ENCODE peak calls at places on chromosomes 3 and 15, in five cellular contexts. U is CD4-positive, CD25-positive, alpha-beta regulatory T cell; W is psoas muscle; Y is AG10803; A is GM23338. N is an unnamed sample.

GRCh38 chr3:168085491-168086119 is 10.1 kb downstream of the GOLIM4 start:
- DNase-seq in U (no peak), W (no peak), Y (no peak), A (no peak), N (no peak)

GRCh38 chr3:38438421-38438820 is 15.3 kb upstream of the ACVR2B start:
- DNase-seq in U (no peak), W (no peak), Y (no peak), A (no peak), N (no peak)

GRCh38 chr3:1082024-1082633 is 10.7 kb upstream of the CNTN6 start:
- DNase-seq in U (no peak), W (no peak), Y (peak), A (peak), N (peak)

GRCh38 chr15:26201177-26201858 is 338.2 kb upstream of the ATP10A start:
- DNase-seq in U (no peak), W (no peak), Y (no peak), A (peak), N (no peak)

GRCh38 chr15:37095197-37095992 is 5.0 kb downstream of the MEIS2 start:
- DNase-seq in U (no peak), W (peak), Y (no peak), A (peak), N (no peak)

GRCh38 chr15:81032818-81033217 is 32.1 kb downstream of the TLNRD1 start:
- DNase-seq in U (no peak), W (no peak), Y (no peak), A (no peak), N (no peak)

GRCh38 chr15:52010633-52011595 is 8.1 kb upstream of the MAPK6 start:
- DNase-seq in U (no peak), W (peak), Y (peak), A (no peak), N (no peak)

GRCh38 chr15:46996331-46996730 is 721.0 kb upstream of the SEMA6D start:
- DNase-seq in U (no peak), W (no peak), Y (no peak), A (no peak), N (no peak)

DNA sequence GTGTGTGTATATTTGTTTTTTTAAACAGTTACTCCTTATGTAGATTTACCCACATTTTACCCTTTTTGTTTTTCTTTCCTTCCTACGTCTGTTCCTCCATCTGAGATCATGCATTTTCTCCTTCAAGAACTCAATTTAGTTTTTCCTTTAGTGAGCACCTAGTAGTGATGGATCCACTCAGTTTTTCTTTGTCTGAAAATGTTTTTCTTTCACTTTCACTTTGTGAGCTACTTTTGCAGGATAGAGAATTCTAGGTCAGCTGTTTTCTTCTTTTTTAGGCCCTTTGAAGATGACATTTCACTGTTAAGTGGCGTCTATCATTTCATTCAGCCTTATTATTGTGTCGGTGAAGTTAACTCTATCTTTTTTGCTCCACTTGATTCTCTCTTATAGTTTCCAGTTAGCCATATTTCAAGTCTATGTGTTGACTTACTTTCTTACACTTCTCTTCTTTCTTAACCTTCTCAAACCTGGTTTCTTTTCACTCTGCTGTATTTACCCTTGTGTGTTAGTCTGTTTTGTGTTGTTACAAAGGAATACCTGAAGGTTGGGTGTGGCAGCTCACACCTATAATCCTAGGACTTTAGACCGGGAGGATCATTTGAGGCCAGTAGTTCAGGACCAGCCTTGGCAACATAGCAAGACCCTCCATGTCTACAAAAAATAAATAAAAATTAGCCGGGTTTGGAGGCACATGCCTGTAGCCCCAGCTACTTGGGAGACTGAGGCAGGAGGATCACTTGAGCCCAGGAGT is 55.8 kb downstream of the PRKCI start:
- DNase-seq in U (no peak), W (no peak), Y (no peak), A (no peak), N (peak)
- H3K4me3 ChIP-seq in U (peak), W (no peak), Y (no peak), A (no peak), N (no peak)

DNA sequence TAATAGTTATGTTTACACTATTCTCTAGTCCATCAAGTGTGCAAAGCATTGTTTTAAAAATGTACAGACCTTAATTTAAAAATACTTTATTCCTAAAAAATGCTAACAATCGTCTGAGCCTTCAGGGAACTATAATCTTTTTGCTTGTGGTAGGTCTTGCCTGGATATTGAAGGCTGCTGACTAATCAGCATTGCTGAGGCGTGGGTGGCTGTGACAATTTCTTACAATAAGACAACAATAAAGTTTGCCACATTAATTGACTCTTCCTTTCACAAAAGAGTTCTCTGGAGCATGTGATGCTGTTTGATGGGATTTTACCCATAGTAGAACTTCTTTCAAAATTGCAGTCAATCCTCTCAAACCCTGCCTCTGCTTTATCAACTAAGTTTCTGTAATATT is 384.0 kb upstream of the TGFBR2 start:
- DNase-seq in U (no peak), W (no peak), Y (peak), A (no peak), N (no peak)
- H3K4me3 ChIP-seq in U (no peak), W (no peak), Y (no peak), A (no peak), N (no peak)

DNA sequence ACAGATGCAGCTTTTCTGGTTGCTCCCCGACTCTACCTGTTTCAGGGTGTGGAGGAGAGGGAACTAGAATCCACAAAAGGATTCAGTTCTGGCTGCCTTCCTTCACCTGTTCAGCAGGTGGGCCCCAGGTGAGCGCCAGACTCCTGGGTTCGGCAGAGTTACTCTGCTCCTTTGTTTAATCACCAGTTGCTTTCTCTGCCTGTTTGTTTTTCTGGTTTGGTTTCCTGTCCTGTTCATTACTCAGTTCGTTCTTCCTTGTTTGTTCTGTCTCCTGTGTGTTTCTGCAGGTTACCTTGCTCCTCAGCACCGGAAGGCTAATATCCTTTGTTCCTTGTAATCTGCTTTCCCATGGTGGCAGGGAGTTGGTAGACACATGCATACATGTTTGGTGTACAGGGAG is 508.5 kb upstream of the ATP11B start:
- DNase-seq in U (no peak), W (no peak), Y (no peak), A (peak), N (no peak)
- H3K4me3 ChIP-seq in U (no peak), W (no peak), Y (no peak), A (no peak), N (no peak)

GRCh38 chr15:44726568-44727461 is 9.5 kb upstream of the TRIM69 start:
- DNase-seq in U (peak), W (no peak), Y (peak), A (peak), N (peak)
- H3K4me3 ChIP-seq in U (peak), W (peak), Y (peak), A (no peak), N (peak)

GRCh38 chr3:129002573-129003569 is 1.8 kb downstream of the EFCC1 start:
- DNase-seq in U (no peak), W (peak), Y (no peak), A (no peak), N (no peak)

GRCh38 chr3:129000742-129001100 is 383 bp upstream of the EFCC1 start:
- DNase-seq in U (no peak), W (no peak), Y (no peak), A (peak), N (no peak)

GRCh38 chr3:129001817-129002572 is 891 bp downstream of the EFCC1 start:
- DNase-seq in U (no peak), W (no peak), Y (no peak), A (peak), N (no peak)

GRCh38 chr3:128999104-128999503 is 2.0 kb upstream of the EFCC1 start:
- DNase-seq in U (no peak), W (no peak), Y (no peak), A (no peak), N (peak)

DNA sequence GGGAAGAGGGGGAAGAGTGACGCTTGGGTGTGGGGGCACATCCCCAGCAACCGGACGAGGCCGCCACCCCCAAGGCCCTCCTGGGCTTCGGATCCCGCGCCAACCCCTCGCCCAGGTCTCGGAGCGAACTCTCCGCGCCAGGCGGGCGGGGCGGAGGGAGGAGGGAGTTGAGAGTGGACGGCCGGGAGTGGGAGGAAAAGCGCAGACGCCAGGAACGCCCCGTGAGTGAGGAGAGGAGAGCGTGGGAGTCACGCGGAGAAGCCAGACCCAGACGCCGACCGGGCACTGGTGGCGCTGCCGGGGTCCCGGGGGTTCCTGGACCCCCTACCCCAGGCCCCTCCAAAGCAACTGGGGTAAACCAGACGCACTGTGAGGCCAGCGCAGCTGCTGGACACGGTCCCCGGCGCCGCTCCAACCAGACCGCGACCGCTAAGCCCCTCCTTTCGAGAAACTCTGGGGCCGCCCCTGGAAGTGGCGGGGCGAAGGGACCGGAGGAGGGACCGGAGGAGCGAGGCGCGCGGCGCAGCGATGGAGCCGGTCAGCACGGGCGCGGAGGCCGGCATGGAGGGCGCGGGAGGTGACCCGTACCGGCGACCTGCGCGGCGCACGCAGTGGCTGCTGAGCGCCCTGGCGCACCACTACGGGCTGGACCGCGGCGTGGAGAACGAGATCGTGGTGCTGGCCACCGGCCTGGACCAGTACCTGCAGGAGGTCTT is at the start of gene EFCC1:
- DNase-seq in U (no peak), W (peak), Y (no peak), A (peak), N (no peak)
- H3K4me3 ChIP-seq in U (no peak), W (peak), Y (no peak), A (peak), N (peak)

DNA sequence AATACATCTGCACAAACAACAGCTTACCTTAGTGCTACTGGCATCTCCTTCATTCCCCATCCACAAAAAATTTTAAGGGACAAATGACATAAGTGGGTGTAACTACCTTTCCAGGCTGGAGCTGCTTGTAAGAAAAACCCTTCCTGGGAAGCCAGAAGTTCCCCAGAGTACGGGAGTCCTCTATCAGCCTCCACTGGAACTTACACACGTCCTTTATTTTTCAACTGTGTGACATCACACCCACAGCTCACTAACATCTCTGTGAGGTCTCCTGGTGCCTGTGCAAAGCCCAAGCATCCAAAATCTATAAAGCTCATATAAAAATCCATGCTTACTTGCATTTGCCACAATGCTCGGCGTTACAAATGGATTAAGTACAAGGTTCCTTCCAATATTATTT is 27.6 kb downstream of the LRIG1 start:
- DNase-seq in U (no peak), W (no peak), Y (peak), A (no peak), N (no peak)
- H3K4me3 ChIP-seq in U (peak), W (peak), Y (peak), A (no peak), N (no peak)

GRCh38 chr3:149615731-149616221 is 42.0 kb downstream of the WWTR1 start:
- DNase-seq in U (no peak), W (no peak), Y (no peak), A (no peak), N (no peak)
- H3K4me3 ChIP-seq in U (no peak), W (no peak), Y (no peak), A (no peak), N (no peak)

N was measured in Jurkat, Clone E6-1.